ENCODE peak calls at places on chromosomes 13 and 19, in six cellular contexts. One of them, this sample, is unnamed.

GRCh38 chr13:66634384-66634783 is 595.8 kb downstream of the PCDH9 start:
- DNase-seq in heart left ventricle: no peak
- DNase-seq in stomach: no peak
- DNase-seq in left ventricle myocardium inferior: no peak
- DNase-seq in prostate gland: no peak
- DNase-seq in thoracic aorta: no peak
- DNase-seq in this sample: no peak

GRCh38 chr19:34189917-34190425 is 17.7 kb downstream of the LSM14A start:
- DNase-seq in heart left ventricle: no peak
- DNase-seq in stomach: no peak
- DNase-seq in left ventricle myocardium inferior: no peak
- DNase-seq in prostate gland: no peak
- DNase-seq in thoracic aorta: no peak
- DNase-seq in this sample: no peak

GRCh38 chr13:51814825-51815650 is 11.1 kb upstream of the DHRS12 start:
- DNase-seq in heart left ventricle: peak
- DNase-seq in stomach: peak
- DNase-seq in left ventricle myocardium inferior: peak
- DNase-seq in prostate gland: peak
- DNase-seq in thoracic aorta: no peak
- DNase-seq in this sample: no peak

GRCh38 chr19:31126236-31126635 is 223.0 kb downstream of the TSHZ3 start:
- DNase-seq in heart left ventricle: no peak
- DNase-seq in stomach: no peak
- DNase-seq in left ventricle myocardium inferior: no peak
- DNase-seq in prostate gland: no peak
- DNase-seq in thoracic aorta: no peak
- DNase-seq in this sample: no peak

GRCh38 chr19:33736787-33737186 is 59.9 kb upstream of the KCTD15 start:
- DNase-seq in heart left ventricle: no peak
- DNase-seq in stomach: no peak
- DNase-seq in left ventricle myocardium inferior: no peak
- DNase-seq in prostate gland: no peak
- DNase-seq in thoracic aorta: no peak
- DNase-seq in this sample: no peak

GRCh38 chr19:8334458-8335342 is 8.4 kb downstream of the KANK3 start:
- DNase-seq in heart left ventricle: peak
- DNase-seq in stomach: peak
- DNase-seq in left ventricle myocardium inferior: peak
- DNase-seq in prostate gland: peak
- DNase-seq in thoracic aorta: no peak
- DNase-seq in this sample: peak

GRCh38 chr19:40139533-40140287 is 49.0 kb upstream of the ZNF780A start:
- DNase-seq in heart left ventricle: no peak
- DNase-seq in stomach: no peak
- DNase-seq in left ventricle myocardium inferior: no peak
- DNase-seq in prostate gland: peak
- DNase-seq in thoracic aorta: no peak
- DNase-seq in this sample: no peak

GRCh38 chr19:13817615-13818371 is 22.6 kb downstream of the ZSWIM4 start:
- DNase-seq in heart left ventricle: peak
- DNase-seq in stomach: peak
- DNase-seq in left ventricle myocardium inferior: no peak
- DNase-seq in prostate gland: peak
- DNase-seq in thoracic aorta: no peak
- DNase-seq in this sample: no peak

GRCh38 chr19:36112678-36113077 is 1.7 kb downstream of the OVOL3 start:
- DNase-seq in heart left ventricle: no peak
- DNase-seq in stomach: no peak
- DNase-seq in left ventricle myocardium inferior: no peak
- DNase-seq in prostate gland: no peak
- DNase-seq in thoracic aorta: no peak
- DNase-seq in this sample: no peak

GRCh38 chr13:81795710-81796109 is 1454.8 kb upstream of the SPRY2 start:
- DNase-seq in heart left ventricle: no peak
- DNase-seq in stomach: no peak
- DNase-seq in left ventricle myocardium inferior: no peak
- DNase-seq in prostate gland: no peak
- DNase-seq in thoracic aorta: no peak
- DNase-seq in this sample: no peak

GRCh38 chr13:106752584-106753202 is 184.8 kb upstream of the ARGLU1 start:
- DNase-seq in heart left ventricle: no peak
- DNase-seq in stomach: no peak
- DNase-seq in left ventricle myocardium inferior: no peak
- DNase-seq in prostate gland: no peak
- DNase-seq in thoracic aorta: no peak
- DNase-seq in this sample: no peak

GRCh38 chr19:3440082-3440481 is 40.2 kb downstream of the SMIM24 start:
- DNase-seq in heart left ventricle: no peak
- DNase-seq in stomach: peak
- DNase-seq in left ventricle myocardium inferior: peak
- DNase-seq in prostate gland: no peak
- DNase-seq in thoracic aorta: no peak
- DNase-seq in this sample: no peak

GRCh38 chr19:49638360-49638759 is 1.6 kb downstream of the RRAS start:
- DNase-seq in heart left ventricle: no peak
- DNase-seq in stomach: no peak
- DNase-seq in left ventricle myocardium inferior: no peak
- DNase-seq in prostate gland: no peak
- DNase-seq in thoracic aorta: no peak
- DNase-seq in this sample: no peak

GRCh38 chr19:13022111-13022858 is 27.0 kb downstream of the NFIX start:
- DNase-seq in heart left ventricle: peak
- DNase-seq in stomach: no peak
- DNase-seq in left ventricle myocardium inferior: peak
- DNase-seq in prostate gland: no peak
- DNase-seq in thoracic aorta: no peak
- DNase-seq in this sample: no peak

DNA sequence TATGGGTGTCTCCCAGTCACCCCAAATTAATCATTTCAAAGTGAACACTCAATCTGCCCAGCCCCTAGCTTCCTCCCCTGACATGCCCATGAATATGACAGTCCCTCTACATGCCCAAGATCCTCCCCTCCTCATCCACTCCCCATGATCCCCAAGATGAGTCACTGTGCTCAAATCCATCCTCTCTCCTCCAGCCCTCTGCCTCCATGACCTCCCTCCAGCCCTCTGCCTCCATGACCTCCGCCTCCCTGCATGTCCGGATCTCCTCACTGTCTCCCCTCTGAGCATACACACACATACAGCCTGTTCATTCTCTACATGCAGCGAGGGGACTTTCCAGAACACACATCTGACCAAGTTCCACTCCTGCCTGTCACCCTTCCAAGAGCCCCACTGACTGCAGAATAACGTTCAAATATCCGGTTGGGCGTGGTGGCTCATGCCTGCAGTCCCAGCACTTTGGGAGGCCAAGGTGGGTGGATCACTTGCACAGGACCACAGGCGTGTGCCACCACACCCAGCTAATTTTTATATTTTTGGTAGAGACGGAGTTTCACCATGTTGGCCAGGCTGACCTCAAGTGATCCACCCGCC is 18.4 kb upstream of the FEM1A start:
- DNase-seq in heart left ventricle: no peak
- DNase-seq in stomach: no peak
- DNase-seq in left ventricle myocardium inferior: no peak
- DNase-seq in prostate gland: no peak
- DNase-seq in thoracic aorta: no peak
- DNase-seq in this sample: no peak
- H3K27ac ChIP-seq in heart left ventricle: no peak
- H3K27ac ChIP-seq in stomach: no peak
- H3K27ac ChIP-seq in left ventricle myocardium inferior: no peak
- H3K27ac ChIP-seq in prostate gland: no peak
- H3K27ac ChIP-seq in thoracic aorta: no peak
- H3K27ac ChIP-seq in this sample: no peak

DNA sequence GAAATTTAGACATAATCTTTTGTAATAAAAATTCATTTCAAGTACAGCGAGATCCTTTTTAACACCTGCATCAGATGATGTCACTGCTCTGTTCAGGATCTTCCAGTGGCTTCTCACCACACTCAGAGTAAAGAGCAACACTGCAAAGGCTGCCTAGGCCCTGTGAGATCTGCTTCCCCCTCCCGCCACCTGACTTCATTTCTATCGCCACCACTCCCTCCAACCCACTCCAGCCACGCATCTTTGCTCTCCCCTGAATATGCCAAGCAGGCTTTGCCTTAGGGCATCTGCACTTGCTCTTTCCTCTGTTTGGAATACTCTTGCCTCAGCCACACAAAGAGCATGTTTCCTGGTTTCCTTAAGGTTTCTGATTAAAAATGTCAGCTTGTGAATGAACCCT is 58.3 kb downstream of the MBNL2 start:
- DNase-seq in heart left ventricle: no peak
- DNase-seq in stomach: no peak
- DNase-seq in left ventricle myocardium inferior: no peak
- DNase-seq in prostate gland: no peak
- DNase-seq in thoracic aorta: no peak
- DNase-seq in this sample: no peak
- H3K27ac ChIP-seq in heart left ventricle: no peak
- H3K27ac ChIP-seq in stomach: no peak
- H3K27ac ChIP-seq in left ventricle myocardium inferior: no peak
- H3K27ac ChIP-seq in prostate gland: peak
- H3K27ac ChIP-seq in thoracic aorta: peak
- H3K27ac ChIP-seq in this sample: peak

GRCh38 chr13:110393761-110394160 is 86.7 kb downstream of the COL4A2 start:
- DNase-seq in heart left ventricle: no peak
- DNase-seq in stomach: no peak
- DNase-seq in left ventricle myocardium inferior: no peak
- DNase-seq in prostate gland: no peak
- DNase-seq in thoracic aorta: no peak
- DNase-seq in this sample: no peak
- H3K27ac ChIP-seq in heart left ventricle: peak
- H3K27ac ChIP-seq in stomach: peak
- H3K27ac ChIP-seq in left ventricle myocardium inferior: peak
- H3K27ac ChIP-seq in prostate gland: peak
- H3K27ac ChIP-seq in thoracic aorta: peak
- H3K27ac ChIP-seq in this sample: no peak

DNA sequence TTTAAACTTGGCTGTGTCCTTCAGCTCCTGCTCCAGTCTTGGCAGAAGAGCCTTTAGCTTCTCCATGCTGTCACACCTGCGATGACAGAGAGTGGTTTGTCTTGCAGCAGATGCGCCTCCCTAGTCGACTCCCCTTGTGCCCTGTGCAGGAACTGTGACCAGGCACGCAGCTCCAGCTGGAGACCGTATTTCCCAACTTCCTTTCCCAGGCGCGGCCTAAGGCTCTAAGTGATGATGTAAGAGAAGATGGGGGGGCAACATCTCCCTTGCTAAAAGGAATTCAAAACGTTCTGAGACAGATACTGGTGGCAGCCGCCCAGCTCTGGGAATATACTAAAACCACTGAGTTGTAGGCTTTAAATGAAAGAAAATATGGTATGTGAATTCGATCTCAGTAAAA is 16.3 kb downstream of the DCUN1D2 start:
- DNase-seq in heart left ventricle: peak
- DNase-seq in stomach: no peak
- DNase-seq in left ventricle myocardium inferior: no peak
- DNase-seq in prostate gland: no peak
- DNase-seq in thoracic aorta: no peak
- DNase-seq in this sample: no peak
- H3K27ac ChIP-seq in heart left ventricle: peak
- H3K27ac ChIP-seq in stomach: no peak
- H3K27ac ChIP-seq in left ventricle myocardium inferior: peak
- H3K27ac ChIP-seq in prostate gland: no peak
- H3K27ac ChIP-seq in thoracic aorta: no peak
- H3K27ac ChIP-seq in this sample: no peak

This sample was measured in epithelial cell of prostate.